ENCODE peak calls at places on chromosomes 16 and 17, in nine cellular contexts. N is psoas muscle; Z is T-helper 2 cell; Q is cardiac muscle cell; A is COLO829; Y is NCI-H460; T is progenitor cell of endocrine pancreas; P is activated naive CD4-positive, alpha-beta T cell; K is mucosa of gallbladder. F is an unnamed sample.

GRCh38 chr17:31581022-31581483 is 189.6 kb downstream of the RAB11FIP4 start:
- DNase-seq in N (peak; percentile 78), Y (no peak), Z (no peak), Q (no peak), A (peak; percentile 90), K (peak; percentile 77), P (no peak), T (no peak), F (no peak)

GRCh38 chr17:58575511-58575910 is 61.1 kb upstream of the MTMR4 start:
- DNase-seq in K (no peak), A (peak; percentile 40), T (no peak), Y (no peak), Z (no peak), N (no peak), P (no peak), Q (no peak), F (no peak)

GRCh38 chr16:6969594-6969993 is 363.1 kb upstream of the RBFOX1 start:
- DNase-seq in P (no peak), K (no peak), Z (no peak), Y (no peak), N (no peak), A (no peak), Q (no peak), T (no peak), F (no peak)

GRCh38 chr17:39082482-39082881 is 69.0 kb downstream of the PLXDC1 start:
- DNase-seq in K (no peak), A (no peak), Z (no peak), P (no peak), N (no peak), T (no peak), Y (peak; percentile 13), Q (no peak), F (no peak)

GRCh38 chr16:22302776-22303363 is 5.7 kb downstream of the POLR3E start:
- DNase-seq in P (no peak), A (no peak), K (no peak), N (no peak), Y (no peak), Q (no peak), Z (no peak), T (no peak), F (no peak)

GRCh38 chr17:27586203-27586701 is 44.7 kb upstream of the LGALS9 start:
- DNase-seq in P (no peak), T (no peak), K (no peak), A (no peak), Q (no peak), Y (no peak), Z (no peak), N (no peak), F (no peak)

GRCh38 chr16:48347980-48348379 is 37.2 kb downstream of the SIAH1 start:
- DNase-seq in Q (no peak), Y (no peak), A (no peak), T (no peak), P (no peak), N (no peak), K (no peak), Z (no peak), F (no peak)

GRCh38 chr16:2467301-2468141 is 3.6 kb upstream of the NTN3 start:
- DNase-seq in K (peak; percentile 71), Y (peak; percentile 49), Z (no peak), Q (peak; percentile 68), P (no peak), T (no peak), N (peak; percentile 89), A (no peak), F (no peak)

GRCh38 chr16:49652441-49653175 is 203.3 kb downstream of the ZNF423 start:
- DNase-seq in T (no peak), A (no peak), Y (no peak), K (peak; percentile 19), Z (no peak), P (no peak), Q (no peak), N (peak; percentile 79), F (no peak)

GRCh38 chr17:81487089-81487486 is 25.5 kb downstream of the ACTG1 start:
- DNase-seq in Y (no peak), Z (no peak), K (no peak), A (no peak), T (no peak), Q (no peak), P (no peak), N (no peak), F (no peak)

GRCh38 chr17:933168-934083 is 46.1 kb downstream of the NXN start:
- DNase-seq in Z (no peak), A (peak; percentile 58), N (peak; percentile 53), T (no peak), Y (no peak), P (no peak), K (peak; percentile 60), Q (peak; percentile 74), F (no peak)

F was measured in activated CD4-positive, CD25-positive, alpha-beta regulatory T cell treated with anti-CD3 and anti-CD28 coated beads, Interleukin-2, amount 50 U/mL, for 72 hours.